ENCODE peak calls at places on chromosome 7, in eight cellular contexts. One of them, this sample, is unnamed.

GRCh38 chr7:141704112-141704511 is 2.1 kb upstream of the DENND11 start:
- DNase-seq in pancreas: no peak
- DNase-seq in brain microvascular endothelial cell: no peak
- DNase-seq in tibial artery: no peak
- DNase-seq in lower leg skin: no peak
- DNase-seq in IMR-90: no peak
- DNase-seq in AG10803: no peak
- DNase-seq in A549: no peak
- DNase-seq in this sample: no peak

GRCh38 chr7:1548944-1549343 is 7.1 kb downstream of the TMEM184A start:
- DNase-seq in pancreas: no peak
- DNase-seq in brain microvascular endothelial cell: no peak
- DNase-seq in tibial artery: no peak
- DNase-seq in lower leg skin: no peak
- DNase-seq in IMR-90: no peak
- DNase-seq in AG10803: no peak
- DNase-seq in A549: no peak
- DNase-seq in this sample: no peak

GRCh38 chr7:140667476-140667875 is 5.3 kb upstream of the ADCK2 start:
- DNase-seq in pancreas: no peak
- DNase-seq in brain microvascular endothelial cell: no peak
- DNase-seq in tibial artery: no peak
- DNase-seq in lower leg skin: no peak
- DNase-seq in IMR-90: no peak
- DNase-seq in AG10803: no peak
- DNase-seq in A549: no peak
- DNase-seq in this sample: no peak

GRCh38 chr7:120792861-120793130 is 65.1 kb downstream of the TSPAN12 start:
- DNase-seq in pancreas: no peak
- DNase-seq in brain microvascular endothelial cell: no peak
- DNase-seq in tibial artery: no peak
- DNase-seq in lower leg skin: no peak
- DNase-seq in IMR-90: no peak
- DNase-seq in AG10803: no peak
- DNase-seq in A549: no peak
- DNase-seq in this sample: no peak

GRCh38 chr7:954330-955238 is at the start of gene ADAP1:
- DNase-seq in pancreas: no peak
- DNase-seq in brain microvascular endothelial cell: no peak
- DNase-seq in tibial artery: peak; percentile 66
- DNase-seq in lower leg skin: peak; percentile 83
- DNase-seq in IMR-90: peak; percentile 47
- DNase-seq in AG10803: peak; percentile 43
- DNase-seq in A549: peak; percentile 37
- DNase-seq in this sample: no peak

GRCh38 chr7:112990619-112991018 is 96.0 kb downstream of the GPR85 start:
- DNase-seq in pancreas: no peak
- DNase-seq in brain microvascular endothelial cell: peak; percentile 39
- DNase-seq in tibial artery: no peak
- DNase-seq in lower leg skin: no peak
- DNase-seq in IMR-90: peak; percentile 67
- DNase-seq in AG10803: peak; percentile 57
- DNase-seq in A549: no peak
- DNase-seq in this sample: no peak

GRCh38 chr7:90621130-90621891 is 25.2 kb downstream of the CDK14 start:
- DNase-seq in pancreas: no peak
- DNase-seq in brain microvascular endothelial cell: no peak
- DNase-seq in tibial artery: no peak
- DNase-seq in lower leg skin: no peak
- DNase-seq in IMR-90: no peak
- DNase-seq in AG10803: no peak
- DNase-seq in A549: no peak
- DNase-seq in this sample: no peak

GRCh38 chr7:435518-436366 is 83.9 kb downstream of the PDGFA start:
- DNase-seq in pancreas: no peak
- DNase-seq in brain microvascular endothelial cell: no peak
- DNase-seq in tibial artery: no peak
- DNase-seq in lower leg skin: peak; percentile 92
- DNase-seq in IMR-90: peak; percentile 5
- DNase-seq in AG10803: peak; percentile 16
- DNase-seq in A549: peak; percentile 61
- DNase-seq in this sample: no peak

GRCh38 chr7:17131983-17132655 is 166.3 kb upstream of the AHR start:
- DNase-seq in pancreas: no peak
- DNase-seq in brain microvascular endothelial cell: no peak
- DNase-seq in tibial artery: no peak
- DNase-seq in lower leg skin: no peak
- DNase-seq in IMR-90: no peak
- DNase-seq in AG10803: no peak
- DNase-seq in A549: no peak
- DNase-seq in this sample: no peak

GRCh38 chr7:3404490-3404889 is 103.4 kb downstream of the SDK1 start:
- DNase-seq in pancreas: no peak
- DNase-seq in brain microvascular endothelial cell: peak; percentile 57
- DNase-seq in tibial artery: no peak
- DNase-seq in lower leg skin: no peak
- DNase-seq in IMR-90: peak; percentile 56
- DNase-seq in AG10803: peak; percentile 0
- DNase-seq in A549: no peak
- DNase-seq in this sample: no peak

GRCh38 chr7:13742719-13743640 is 246.5 kb downstream of the ETV1 start:
- DNase-seq in pancreas: peak; percentile 38
- DNase-seq in brain microvascular endothelial cell: peak; percentile 66
- DNase-seq in tibial artery: no peak
- DNase-seq in lower leg skin: no peak
- DNase-seq in IMR-90: peak; percentile 56
- DNase-seq in AG10803: peak; percentile 67
- DNase-seq in A549: no peak
- DNase-seq in this sample: no peak

GRCh38 chr7:18393465-18394118 is 102.0 kb upstream of the HDAC9 start:
- DNase-seq in pancreas: no peak
- DNase-seq in brain microvascular endothelial cell: no peak
- DNase-seq in tibial artery: no peak
- DNase-seq in lower leg skin: no peak
- DNase-seq in IMR-90: no peak
- DNase-seq in AG10803: peak; percentile 22
- DNase-seq in A549: no peak
- DNase-seq in this sample: no peak

GRCh38 chr7:151481650-151482505 is 37.8 kb downstream of the RHEB start:
- DNase-seq in pancreas: no peak
- DNase-seq in brain microvascular endothelial cell: no peak
- DNase-seq in tibial artery: no peak
- DNase-seq in lower leg skin: no peak
- DNase-seq in IMR-90: no peak
- DNase-seq in AG10803: no peak
- DNase-seq in A549: no peak
- DNase-seq in this sample: no peak

GRCh38 chr7:18762189-18762588 is 266.6 kb downstream of the HDAC9 start:
- DNase-seq in pancreas: peak; percentile 32
- DNase-seq in brain microvascular endothelial cell: peak; percentile 83
- DNase-seq in tibial artery: no peak
- DNase-seq in lower leg skin: no peak
- DNase-seq in IMR-90: peak; percentile 66
- DNase-seq in AG10803: peak; percentile 74
- DNase-seq in A549: no peak
- DNase-seq in this sample: no peak

GRCh38 chr7:44769381-44770209 is 20.9 kb downstream of the ZMIZ2 start:
- DNase-seq in pancreas: no peak
- DNase-seq in brain microvascular endothelial cell: peak; percentile 24
- DNase-seq in tibial artery: no peak
- DNase-seq in lower leg skin: no peak
- DNase-seq in IMR-90: peak; percentile 47
- DNase-seq in AG10803: peak; percentile 77
- DNase-seq in A549: no peak
- DNase-seq in this sample: peak; percentile 55

GRCh38 chr7:29988391-29989256 is 977 bp downstream of the SCRN1 start:
- DNase-seq in pancreas: peak; percentile 42
- DNase-seq in brain microvascular endothelial cell: peak; percentile 64
- DNase-seq in tibial artery: peak; percentile 70
- DNase-seq in lower leg skin: no peak
- DNase-seq in IMR-90: peak; percentile 73
- DNase-seq in AG10803: peak; percentile 75
- DNase-seq in A549: peak; percentile 60
- DNase-seq in this sample: peak; percentile 68

GRCh38 chr7:43004076-43004475 is 71.9 kb downstream of the MRPL32 start:
- DNase-seq in pancreas: no peak
- DNase-seq in brain microvascular endothelial cell: peak; percentile 47
- DNase-seq in tibial artery: no peak
- DNase-seq in lower leg skin: no peak
- DNase-seq in IMR-90: no peak
- DNase-seq in AG10803: peak; percentile 5
- DNase-seq in A549: no peak
- DNase-seq in this sample: peak; percentile 3

DNA sequence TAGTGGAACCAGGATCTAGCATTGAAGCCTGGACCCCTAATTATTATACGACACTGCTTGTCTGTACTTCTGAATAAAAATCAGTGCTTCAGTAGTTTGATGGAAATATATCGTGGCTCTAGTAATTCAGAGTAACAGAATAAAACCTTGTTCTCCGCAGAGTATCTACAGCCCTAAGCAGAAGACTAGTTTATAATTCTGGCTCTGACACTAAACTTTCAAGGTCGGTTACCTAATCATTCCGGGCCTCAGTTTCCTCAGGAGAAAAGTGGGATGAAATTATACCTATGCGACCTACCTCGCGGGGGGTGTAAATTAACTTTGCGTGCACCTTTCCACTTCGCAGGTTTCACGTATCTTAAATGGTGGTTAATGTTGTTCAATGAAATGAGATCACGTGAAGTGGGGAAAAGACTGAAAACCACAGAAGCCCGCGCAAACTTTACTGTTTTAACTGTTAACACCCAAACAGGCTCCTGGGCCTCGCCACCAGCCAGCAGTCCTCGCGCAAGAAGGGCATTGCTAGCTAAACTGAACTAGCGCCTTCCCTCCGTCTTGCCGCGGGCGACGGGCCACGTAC is 615 bp downstream of the THAP5 start:
- DNase-seq in pancreas: no peak
- DNase-seq in brain microvascular endothelial cell: no peak
- DNase-seq in tibial artery: no peak
- DNase-seq in lower leg skin: no peak
- DNase-seq in IMR-90: no peak
- DNase-seq in AG10803: no peak
- DNase-seq in A549: peak; percentile 6
- DNase-seq in this sample: no peak
- H3K4me3 ChIP-seq in pancreas: peak overlapping the region; percentile 60
- H3K4me3 ChIP-seq in brain microvascular endothelial cell: peak overlapping the region; percentile 98
- H3K4me3 ChIP-seq in tibial artery: peak overlapping the region; percentile 90
- H3K4me3 ChIP-seq in lower leg skin: peak overlapping the region; percentile 57
- H3K4me3 ChIP-seq in IMR-90: peak overlapping the region; percentile 79
- H3K4me3 ChIP-seq in AG10803: peak overlapping the region; percentile 78
- H3K4me3 ChIP-seq in A549: peak overlapping the region; percentile 70
- H3K4me3 ChIP-seq in this sample: peak overlapping the region; percentile 87

GRCh38 chr7:129785457-129786178 is 167.1 kb downstream of the UBE2H start:
- DNase-seq in pancreas: no peak
- DNase-seq in brain microvascular endothelial cell: no peak
- DNase-seq in tibial artery: no peak
- DNase-seq in lower leg skin: no peak
- DNase-seq in IMR-90: no peak
- DNase-seq in AG10803: no peak
- DNase-seq in A549: no peak
- DNase-seq in this sample: no peak
- H3K4me3 ChIP-seq in pancreas: peak overlapping the region; percentile 14
- H3K4me3 ChIP-seq in brain microvascular endothelial cell: no peak overlapping the region
- H3K4me3 ChIP-seq in tibial artery: no peak overlapping the region
- H3K4me3 ChIP-seq in lower leg skin: no peak overlapping the region
- H3K4me3 ChIP-seq in IMR-90: no peak overlapping the region
- H3K4me3 ChIP-seq in AG10803: no peak overlapping the region
- H3K4me3 ChIP-seq in A549: no peak overlapping the region
- H3K4me3 ChIP-seq in this sample: no peak overlapping the region

GRCh38 chr7:64729089-64729848 is 63.3 kb downstream of the ZNF107 start:
- DNase-seq in pancreas: no peak
- DNase-seq in brain microvascular endothelial cell: no peak
- DNase-seq in tibial artery: no peak
- DNase-seq in lower leg skin: no peak
- DNase-seq in IMR-90: no peak
- DNase-seq in AG10803: no peak
- DNase-seq in A549: no peak
- DNase-seq in this sample: no peak
- H3K4me3 ChIP-seq in pancreas: no peak overlapping the region
- H3K4me3 ChIP-seq in brain microvascular endothelial cell: no peak overlapping the region
- H3K4me3 ChIP-seq in tibial artery: no peak overlapping the region
- H3K4me3 ChIP-seq in lower leg skin: no peak overlapping the region
- H3K4me3 ChIP-seq in IMR-90: no peak overlapping the region
- H3K4me3 ChIP-seq in AG10803: no peak overlapping the region
- H3K4me3 ChIP-seq in A549: no peak overlapping the region
- H3K4me3 ChIP-seq in this sample: no peak overlapping the region

GRCh38 chr7:106073701-106074100 is 38.4 kb downstream of the SYPL1 start:
- DNase-seq in pancreas: no peak
- DNase-seq in brain microvascular endothelial cell: no peak
- DNase-seq in tibial artery: no peak
- DNase-seq in lower leg skin: peak; percentile 26
- DNase-seq in IMR-90: no peak
- DNase-seq in AG10803: no peak
- DNase-seq in A549: no peak
- DNase-seq in this sample: no peak
- H3K4me3 ChIP-seq in pancreas: no peak overlapping the region
- H3K4me3 ChIP-seq in brain microvascular endothelial cell: no peak overlapping the region
- H3K4me3 ChIP-seq in tibial artery: no peak overlapping the region
- H3K4me3 ChIP-seq in lower leg skin: no peak overlapping the region
- H3K4me3 ChIP-seq in IMR-90: no peak overlapping the region
- H3K4me3 ChIP-seq in AG10803: no peak overlapping the region
- H3K4me3 ChIP-seq in A549: no peak overlapping the region
- H3K4me3 ChIP-seq in this sample: no peak overlapping the region

GRCh38 chr7:157684157-157684595 is 347.4 kb downstream of the DNAJB6 start:
- DNase-seq in pancreas: no peak
- DNase-seq in brain microvascular endothelial cell: no peak
- DNase-seq in tibial artery: peak; percentile 38
- DNase-seq in lower leg skin: peak; percentile 57
- DNase-seq in IMR-90: no peak
- DNase-seq in AG10803: no peak
- DNase-seq in A549: no peak
- DNase-seq in this sample: no peak
- H3K4me3 ChIP-seq in pancreas: no peak overlapping the region
- H3K4me3 ChIP-seq in brain microvascular endothelial cell: peak overlapping the region; percentile 12
- H3K4me3 ChIP-seq in tibial artery: no peak overlapping the region
- H3K4me3 ChIP-seq in lower leg skin: no peak overlapping the region
- H3K4me3 ChIP-seq in IMR-90: no peak overlapping the region
- H3K4me3 ChIP-seq in AG10803: no peak overlapping the region
- H3K4me3 ChIP-seq in A549: no peak overlapping the region
- H3K4me3 ChIP-seq in this sample: no peak overlapping the region

GRCh38 chr7:36668750-36669149 is 55.5 kb downstream of the AOAH start:
- DNase-seq in pancreas: no peak
- DNase-seq in brain microvascular endothelial cell: no peak
- DNase-seq in tibial artery: no peak
- DNase-seq in lower leg skin: no peak
- DNase-seq in IMR-90: no peak
- DNase-seq in AG10803: no peak
- DNase-seq in A549: no peak
- DNase-seq in this sample: no peak
- H3K4me3 ChIP-seq in pancreas: no peak overlapping the region
- H3K4me3 ChIP-seq in brain microvascular endothelial cell: no peak overlapping the region
- H3K4me3 ChIP-seq in tibial artery: no peak overlapping the region
- H3K4me3 ChIP-seq in lower leg skin: no peak overlapping the region
- H3K4me3 ChIP-seq in IMR-90: no peak overlapping the region
- H3K4me3 ChIP-seq in AG10803: no peak overlapping the region
- H3K4me3 ChIP-seq in A549: no peak overlapping the region
- H3K4me3 ChIP-seq in this sample: no peak overlapping the region